ENCODE peak calls at places on chromosomes 5 and 9, in four cellular contexts. L, V, Q and P are unnamed samples.

GRCh38 chr9:14661421-14662059 is 31.7 kb downstream of the ZDHHC21 start:
- DNase-seq in L (peak), V (no peak), Q (peak), P (no peak)

GRCh38 chr5:83665631-83666030 is 55.0 kb downstream of the HAPLN1 start:
- DNase-seq in L (no peak), V (no peak), Q (no peak), P (no peak)

GRCh38 chr5:33008751-33009418 is 297.8 kb downstream of the NPR3 start:
- DNase-seq in L (no peak), V (no peak), Q (no peak), P (no peak)

GRCh38 chr5:159182691-159183090 is 26.7 kb downstream of the RNF145 start:
- DNase-seq in L (peak), V (no peak), Q (peak), P (no peak)

GRCh38 chr5:159050408-159051091 is 49.2 kb downstream of the EBF1 start:
- DNase-seq in L (no peak), V (no peak), Q (peak), P (peak)

GRCh38 chr5:174292348-174292747 is 246.8 kb downstream of the NSG2 start:
- DNase-seq in L (no peak), V (no peak), Q (no peak), P (no peak)

GRCh38 chr5:123283031-123283430 is 140.2 kb downstream of the CEP120 start:
- DNase-seq in L (no peak), V (no peak), Q (no peak), P (no peak)

GRCh38 chr9:113678874-113679273 is 197.2 kb upstream of the ZNF618 start:
- DNase-seq in L (no peak), V (no peak), Q (no peak), P (no peak)

GRCh38 chr5:171750316-171750788 is 35.3 kb upstream of the SMIM23 start:
- DNase-seq in L (peak), V (peak), Q (peak), P (no peak)

GRCh38 chr5:141805874-141806273 is 72.3 kb downstream of the PCDH1 start:
- DNase-seq in L (peak), V (no peak), Q (no peak), P (no peak)

GRCh38 chr5:69343083-69343482 is 10.5 kb upstream of the CCDC125 start:
- DNase-seq in L (no peak), V (no peak), Q (no peak), P (no peak)
- TF ChIP-seq POLR2A in L (no peak), V (no peak), Q (no peak), P (no peak)

GRCh38 chr5:137735531-137736284 is at the start of gene KLHL3:
- DNase-seq in L (peak), V (peak), Q (peak), P (no peak)
- TF ChIP-seq CTCF in L (peak), V (no peak), Q (peak), P (no peak)

GRCh38 chr5:143180751-143181150 is 222.7 kb downstream of the NR3C1 start:
- DNase-seq in L (no peak), V (no peak), Q (no peak), P (no peak)

GRCh38 chr5:143174714-143175398 is 228.6 kb downstream of the NR3C1 start:
- DNase-seq in L (no peak), V (no peak), Q (peak), P (no peak)

GRCh38 chr5:143179126-143179740 is 224.3 kb downstream of the NR3C1 start:
- DNase-seq in L (no peak), V (no peak), Q (no peak), P (no peak)

GRCh38 chr5:143176048-143176447 is 227.4 kb downstream of the NR3C1 start:
- DNase-seq in L (no peak), V (no peak), Q (peak), P (no peak)

DNA sequence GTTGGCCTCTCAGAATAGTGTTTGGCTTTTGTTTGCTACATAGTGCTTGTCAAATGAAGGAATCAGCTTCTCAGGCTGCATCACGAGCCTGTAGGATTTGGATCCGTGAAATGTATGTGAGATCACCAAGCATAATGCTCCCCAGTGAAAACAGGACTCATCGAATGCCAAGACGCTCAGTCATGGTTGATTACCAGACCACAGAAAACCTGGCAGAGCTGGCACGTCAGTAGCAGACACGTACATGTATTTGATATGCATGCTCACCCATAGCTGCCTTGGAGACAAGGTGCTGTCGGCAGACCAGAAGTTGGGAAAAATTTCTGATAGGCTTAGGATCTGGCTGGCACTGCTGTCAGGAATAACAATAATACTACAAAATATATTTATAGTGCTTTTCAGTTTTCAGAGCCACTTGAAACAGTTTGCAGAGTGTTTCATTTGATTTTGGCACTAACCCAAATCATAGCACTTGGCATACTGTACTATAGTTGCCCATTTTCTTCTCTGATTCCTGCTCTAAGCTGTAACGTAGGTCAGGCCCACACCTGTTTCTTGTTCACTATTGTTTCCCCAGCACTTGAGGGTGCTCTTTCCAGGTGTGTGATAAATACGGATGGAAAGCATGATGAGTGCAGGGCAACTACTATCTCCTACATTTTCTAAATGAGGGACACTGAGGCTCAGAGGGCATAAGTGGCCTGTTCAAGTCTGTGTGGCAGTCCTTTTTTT is 226.1 kb downstream of the NR3C1 start:
- DNase-seq in L (no peak), V (no peak), Q (peak), P (peak)
- TF ChIP-seq POLR2A in L (no peak), V (no peak), Q (no peak), P (no peak)

DNA sequence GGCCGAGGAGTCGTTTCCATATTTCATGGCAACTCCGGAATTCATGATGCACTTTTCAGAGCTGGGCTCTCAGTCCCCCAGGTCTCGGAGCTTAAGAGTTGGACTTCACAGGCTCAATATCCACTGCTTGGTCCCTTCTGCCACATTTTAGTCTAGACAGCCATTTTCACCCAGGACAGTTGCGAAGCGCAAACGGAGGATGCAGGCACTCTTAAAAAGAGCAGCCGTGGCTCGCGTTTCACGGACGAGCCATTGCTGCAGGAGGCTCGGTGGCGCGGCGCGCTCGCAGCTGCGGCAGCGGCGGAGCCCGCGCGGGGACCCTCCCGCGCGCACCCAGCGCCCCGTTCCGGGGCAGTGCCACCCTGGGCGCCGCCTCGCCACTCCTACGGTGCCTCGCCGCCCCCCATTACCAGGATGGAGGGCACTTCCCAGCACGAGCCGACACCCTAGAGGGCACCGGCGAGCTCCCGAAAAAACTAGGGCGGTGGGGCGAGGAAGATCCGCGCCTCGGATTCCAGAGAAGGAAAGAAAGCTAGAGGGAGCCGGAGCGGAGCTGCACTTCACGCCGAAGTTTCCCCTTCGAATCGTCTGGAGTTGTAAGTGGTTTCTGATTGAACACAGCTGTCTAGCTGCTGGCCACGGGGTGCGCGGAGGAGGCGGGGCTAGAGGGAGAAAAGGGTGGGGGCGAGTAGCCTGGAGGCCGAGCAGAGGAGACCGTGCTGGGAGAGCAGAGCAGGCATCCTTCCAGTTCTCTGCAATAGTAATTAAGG is 140.3 kb downstream of the TSSK1B start:
- DNase-seq in L (peak), V (peak), Q (peak), P (peak)
- TF ChIP-seq CTCF in L (peak), V (no peak), Q (no peak), P (no peak)

GRCh38 chr9:133375724-133376654 is at the start of the genes STKLD1 and SURF4:
- DNase-seq in L (peak), V (peak), Q (peak), P (peak)
- TF ChIP-seq POLR2A in L (peak), V (peak), Q (peak), P (peak)

GRCh38 chr5:99169309-99169708 is 240.5 kb upstream of the CHD1 start:
- DNase-seq in L (peak), V (no peak), Q (no peak), P (no peak)
- TF ChIP-seq CTCF in L (peak), V (no peak), Q (peak), P (no peak)